ENCODE peak calls at places on chromosomes 7 and 10, in six cellular contexts. E, T, V, Z, K and A are unnamed samples.

GRCh38 chr10:37685741-37686683 is 171.4 kb downstream of the ZNF248 start:
- DNase-seq in E (no peak), T (no peak), V (no peak), Z (no peak), K (no peak), A (no peak)

GRCh38 chr10:77034795-77035194 is 602.8 kb downstream of the KCNMA1 start:
- DNase-seq in E (no peak), T (no peak), V (no peak), Z (no peak), K (no peak), A (no peak)

GRCh38 chr7:151429232-151429554 is 10.7 kb downstream of the CRYGN start:
- DNase-seq in E (no peak), T (no peak), V (no peak), Z (no peak), K (no peak), A (no peak)

GRCh38 chr10:1410469-1411395 is 326.6 kb downstream of the ADARB2 start:
- DNase-seq in E (no peak), T (no peak), V (no peak), Z (peak), K (no peak), A (peak)

GRCh38 chr10:84008878-84009277 is 130.4 kb upstream of the GHITM start:
- DNase-seq in E (peak), T (no peak), V (peak), Z (no peak), K (no peak), A (peak)

GRCh38 chr7:293681-294439 is 3.9 kb downstream of the FOXL3 start:
- DNase-seq in E (no peak), T (no peak), V (no peak), Z (no peak), K (no peak), A (no peak)

GRCh38 chr10:58971211-58971610 is 205.2 kb upstream of the PHYHIPL start:
- DNase-seq in E (no peak), T (no peak), V (no peak), Z (no peak), K (no peak), A (no peak)

GRCh38 chr7:17101207-17101696 is 197.2 kb upstream of the AHR start:
- DNase-seq in E (no peak), T (no peak), V (no peak), Z (no peak), K (no peak), A (no peak)

GRCh38 chr10:22246680-22247391 is 29.0 kb upstream of the EBLN1 start:
- DNase-seq in E (no peak), T (peak), V (no peak), Z (no peak), K (no peak), A (no peak)

GRCh38 chr7:151456276-151456675 is 16.3 kb upstream of the CRYGN start:
- DNase-seq in E (no peak), T (no peak), V (no peak), Z (no peak), K (no peak), A (no peak)

GRCh38 chr7:155181768-155182167 is 111.6 kb downstream of the HTR5A start:
- DNase-seq in E (no peak), T (no peak), V (no peak), Z (no peak), K (no peak), A (no peak)

GRCh38 chr10:108817572-108817971 is 1105.7 kb downstream of the XPNPEP1 start:
- DNase-seq in E (no peak), T (no peak), V (no peak), Z (no peak), K (no peak), A (no peak)

GRCh38 chr10:108275895-108276685 is 1111.6 kb upstream of the SORCS1 start:
- DNase-seq in E (no peak), T (no peak), V (no peak), Z (no peak), K (no peak), A (peak)

GRCh38 chr7:41870017-41870416 is 167.1 kb upstream of the INHBA start:
- DNase-seq in E (no peak), T (no peak), V (no peak), Z (no peak), K (no peak), A (no peak)

GRCh38 chr7:41149576-41149975 is 553.3 kb downstream of the INHBA start:
- DNase-seq in E (no peak), T (no peak), V (no peak), Z (no peak), K (no peak), A (no peak)

GRCh38 chr10:14573666-14574261 is 200.9 kb downstream of the FAM107B start:
- DNase-seq in E (no peak), T (peak), V (no peak), Z (no peak), K (no peak), A (no peak)

GRCh38 chr10:98425511-98426352 is 10.8 kb upstream of the PYROXD2 start:
- DNase-seq in E (peak), T (peak), V (peak), Z (peak), K (no peak), A (peak)

GRCh38 chr7:100049441-100050291 is at the start of gene ZSCAN21:
- DNase-seq in E (peak), T (peak), V (peak), Z (peak), K (peak), A (peak)

GRCh38 chr10:34702982-34703381 is 112.1 kb downstream of the PARD3 start:
- DNase-seq in E (no peak), T (no peak), V (no peak), Z (no peak), K (no peak), A (no peak)

GRCh38 chr7:20153999-20154398 is 63.2 kb downstream of the MACC1 start:
- DNase-seq in E (no peak), T (peak), V (no peak), Z (no peak), K (no peak), A (no peak)

GRCh38 chr10:110456046-110456445 is 41.7 kb upstream of the DUSP5 start:
- DNase-seq in E (peak), T (peak), V (no peak), Z (no peak), K (no peak), A (no peak)

GRCh38 chr10:33337335-33337854 is 2.9 kb upstream of the NRP1 start:
- DNase-seq in E (no peak), T (no peak), V (no peak), Z (no peak), K (peak), A (no peak)

GRCh38 chr7:44637788-44638594 is 31.6 kb downstream of the OGDH start:
- DNase-seq in E (peak), T (peak), V (no peak), Z (peak), K (peak), A (no peak)

GRCh38 chr10:114715171-114715670 is 57.1 kb upstream of the ABLIM1 start:
- DNase-seq in E (peak), T (no peak), V (no peak), Z (no peak), K (no peak), A (no peak)

GRCh38 chr7:134703241-134703594 is 56.6 kb downstream of the BPGM start:
- DNase-seq in E (no peak), T (no peak), V (no peak), Z (no peak), K (no peak), A (no peak)

GRCh38 chr7:134705716-134706115 is 59.1 kb downstream of the BPGM start:
- DNase-seq in E (no peak), T (no peak), V (no peak), Z (no peak), K (no peak), A (no peak)

GRCh38 chr7:134706468-134706867 is 59.8 kb downstream of the BPGM start:
- DNase-seq in E (peak), T (no peak), V (no peak), Z (no peak), K (no peak), A (no peak)

GRCh38 chr7:134703781-134704180 is 57.1 kb downstream of the BPGM start:
- DNase-seq in E (no peak), T (no peak), V (no peak), Z (no peak), K (peak), A (no peak)

DNA sequence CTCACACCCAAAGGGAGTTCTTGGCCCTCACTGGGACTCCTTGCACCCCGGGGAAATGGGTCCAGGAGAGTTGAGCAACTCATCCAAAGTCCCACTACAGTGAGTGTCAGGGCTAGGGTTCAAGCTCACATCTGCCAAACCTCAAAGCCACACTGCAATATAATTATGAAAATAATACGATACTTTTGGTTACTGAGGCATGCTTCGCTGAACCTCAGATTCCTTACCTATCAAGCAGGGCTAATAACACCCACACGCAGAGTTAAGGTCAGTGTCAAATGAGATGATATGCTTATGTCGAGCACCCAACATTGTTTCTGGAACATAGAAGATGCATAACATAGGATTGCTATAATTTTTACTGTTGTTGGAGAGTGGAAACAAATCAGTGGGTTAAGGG is 58.2 kb downstream of the BPGM start:
- DNase-seq in E (no peak), T (no peak), V (no peak), Z (no peak), K (no peak), A (no peak)
- H3K4me3 ChIP-seq in E (no peak), T (no peak), V (no peak), Z (no peak), K (no peak), A (no peak)

GRCh38 chr10:67433276-67433675 is 262.7 kb downstream of the CTNNA3 start:
- DNase-seq in E (no peak), T (no peak), V (no peak), Z (no peak), K (no peak), A (no peak)

GRCh38 chr10:67438605-67439258 is 257.3 kb downstream of the CTNNA3 start:
- DNase-seq in E (no peak), T (no peak), V (no peak), Z (no peak), K (no peak), A (no peak)
- H3K4me3 ChIP-seq in E (no peak), T (no peak), V (no peak), Z (no peak), K (no peak), A (no peak)

GRCh38 chr10:132167976-132168375 is 18.8 kb upstream of the DPYSL4 start:
- DNase-seq in E (no peak), T (no peak), V (no peak), Z (no peak), K (no peak), A (no peak)

GRCh38 chr10:132164801-132165278 is 21.9 kb upstream of the DPYSL4 start:
- DNase-seq in E (no peak), T (no peak), V (peak), Z (no peak), K (no peak), A (no peak)

GRCh38 chr10:132167041-132167674 is 19.6 kb upstream of the DPYSL4 start:
- DNase-seq in E (no peak), T (no peak), V (no peak), Z (no peak), K (no peak), A (no peak)

GRCh38 chr10:132165416-132165980 is 21.2 kb upstream of the DPYSL4 start:
- DNase-seq in E (no peak), T (no peak), V (no peak), Z (no peak), K (no peak), A (no peak)

GRCh38 chr10:132166216-132166950 is 20.4 kb upstream of the DPYSL4 start:
- DNase-seq in E (no peak), T (no peak), V (no peak), Z (no peak), K (no peak), A (no peak)
- H3K4me3 ChIP-seq in E (no peak), T (no peak), V (no peak), Z (no peak), K (no peak), A (no peak)

GRCh38 chr10:8052970-8053445 is 1.5 kb upstream of the GATA3 start:
- DNase-seq in E (no peak), T (no peak), V (no peak), Z (no peak), K (no peak), A (no peak)
- H3K4me3 ChIP-seq in E (no peak), T (no peak), V (no peak), Z (no peak), K (peak), A (peak)

GRCh38 chr10:5841965-5842364 is 28.7 kb upstream of the GDI2 start:
- DNase-seq in E (no peak), T (no peak), V (no peak), Z (no peak), K (no peak), A (no peak)

GRCh38 chr10:5843814-5844705 is 30.8 kb upstream of the GDI2 start:
- DNase-seq in E (no peak), T (no peak), V (no peak), Z (no peak), K (no peak), A (no peak)

GRCh38 chr10:5835446-5836095 is 22.3 kb upstream of the GDI2 start:
- DNase-seq in E (no peak), T (no peak), V (no peak), Z (no peak), K (no peak), A (no peak)

GRCh38 chr10:5840314-5841307 is 27.4 kb upstream of the GDI2 start:
- DNase-seq in E (no peak), T (no peak), V (peak), Z (no peak), K (no peak), A (no peak)
- H3K4me3 ChIP-seq in E (no peak), T (no peak), V (no peak), Z (no peak), K (no peak), A (no peak)

GRCh38 chr10:30810416-30810815 is 180.9 kb upstream of the LYZL2 start:
- DNase-seq in E (no peak), T (no peak), V (no peak), Z (no peak), K (no peak), A (no peak)

GRCh38 chr10:30813872-30814471 is 184.4 kb upstream of the LYZL2 start:
- DNase-seq in E (no peak), T (peak), V (no peak), Z (no peak), K (no peak), A (no peak)

GRCh38 chr10:30816144-30816811 is 186.7 kb upstream of the LYZL2 start:
- DNase-seq in E (no peak), T (no peak), V (peak), Z (no peak), K (no peak), A (no peak)

GRCh38 chr10:30811665-30812017 is 182.1 kb upstream of the LYZL2 start:
- DNase-seq in E (no peak), T (no peak), V (no peak), Z (no peak), K (no peak), A (no peak)

GRCh38 chr10:30812018-30812851 is 182.7 kb upstream of the LYZL2 start:
- DNase-seq in E (no peak), T (no peak), V (no peak), Z (no peak), K (peak), A (peak)
- H3K4me3 ChIP-seq in E (no peak), T (no peak), V (no peak), Z (no peak), K (peak), A (no peak)

GRCh38 chr7:116674508-116675173 is 2.6 kb downstream of the MET start:
- DNase-seq in E (peak), T (peak), V (peak), Z (no peak), K (no peak), A (no peak)
- H3K4me3 ChIP-seq in E (peak), T (peak), V (no peak), Z (no peak), K (no peak), A (no peak)

DNA sequence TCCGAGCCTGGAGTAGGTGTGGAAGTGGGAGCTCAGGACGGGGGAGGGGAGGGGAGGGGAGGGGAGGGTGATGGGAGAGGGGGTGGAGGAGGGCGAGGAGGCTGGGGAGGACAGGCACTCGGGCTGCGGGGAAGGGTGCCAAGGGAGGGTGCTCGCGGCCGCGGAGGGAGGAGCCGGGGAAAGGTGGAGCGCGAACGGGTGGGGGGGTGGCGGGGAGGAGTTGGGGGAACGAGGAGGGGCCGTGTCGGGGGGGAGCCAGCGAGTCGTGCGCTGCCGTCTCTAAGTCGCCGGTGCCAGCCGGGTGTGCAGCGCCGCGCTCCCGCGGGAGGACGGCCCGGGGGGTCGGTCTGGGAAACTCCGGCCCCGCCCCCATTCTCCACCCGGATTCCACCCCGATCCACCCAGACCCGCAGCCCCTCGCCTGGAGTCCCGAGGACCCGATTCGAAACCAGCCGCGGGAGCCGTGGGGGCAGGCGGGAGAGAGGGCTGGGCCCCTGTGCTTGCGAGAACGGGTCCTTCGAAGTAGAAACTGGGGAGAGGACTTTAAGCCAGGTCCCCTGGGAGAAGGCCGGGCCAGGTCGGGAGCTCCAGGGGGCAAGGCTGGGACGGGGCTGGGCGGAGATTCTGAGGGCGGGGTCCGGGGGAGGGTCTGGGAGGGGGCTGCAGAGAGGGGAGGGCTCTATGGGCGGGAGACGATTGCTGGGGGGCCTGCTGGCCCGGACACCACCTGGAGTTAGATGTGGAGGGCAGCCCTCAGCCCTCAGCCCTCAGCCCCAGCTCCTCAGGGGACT is at the start of gene ZNF467:
- DNase-seq in E (peak), T (no peak), V (peak), Z (peak), K (peak), A (no peak)
- H3K4me3 ChIP-seq in E (peak), T (peak), V (peak), Z (peak), K (peak), A (peak)